ENCODE peak calls at places on chromosomes 3 and 15, in seven cellular contexts. K is CD4-positive, alpha-beta memory T cell; Z is CD4-positive, CD25-positive, alpha-beta regulatory T cell; L is fibroblast of lung; D is heart right ventricle; F is adipocyte; T is upper lobe of right lung. V is an unnamed sample.

GRCh38 chr3:29693863-29694262 is 413.0 kb downstream of the RBMS3 start:
- DNase-seq in K (no peak), Z (no peak), L (peak; percentile 81), D (no peak), F (peak; percentile 82), T (no peak), V (no peak)

GRCh38 chr15:26125664-26126063 is 262.5 kb upstream of the ATP10A start:
- DNase-seq in K (no peak), Z (no peak), L (no peak), D (no peak), F (no peak), T (no peak), V (no peak)

GRCh38 chr15:38707802-38708671 is 143.4 kb upstream of the RASGRP1 start:
- DNase-seq in K (peak; percentile 53), Z (peak; percentile 51), L (peak; percentile 77), D (peak; percentile 13), F (peak; percentile 84), T (no peak), V (no peak)

GRCh38 chr15:95679847-95680582 is 650.5 kb upstream of the NR2F2 start:
- DNase-seq in K (no peak), Z (no peak), L (no peak), D (no peak), F (no peak), T (no peak), V (no peak)

GRCh38 chr15:83844742-83845141 is 190.8 kb downstream of the ADAMTSL3 start:
- DNase-seq in K (no peak), Z (no peak), L (peak; percentile 41), D (no peak), F (no peak), T (no peak), V (no peak)

GRCh38 chr3:10870296-10870695 is 54.3 kb downstream of the SLC6A11 start:
- DNase-seq in K (no peak), Z (no peak), L (no peak), D (no peak), F (no peak), T (no peak), V (no peak)

GRCh38 chr15:35271371-35272043 is 186.4 kb upstream of the NANOGP8 start:
- DNase-seq in K (no peak), Z (no peak), L (peak; percentile 59), D (no peak), F (peak; percentile 31), T (no peak), V (no peak)

GRCh38 chr3:106215047-106215446 is 346.2 kb upstream of the CBLB start:
- DNase-seq in K (no peak), Z (no peak), L (no peak), D (no peak), F (no peak), T (no peak), V (no peak)

GRCh38 chr3:174408310-174408709 is 450.8 kb upstream of the NAALADL2 start:
- DNase-seq in K (no peak), Z (no peak), L (peak; percentile 22), D (no peak), F (peak; percentile 34), T (no peak), V (no peak)

GRCh38 chr3:160038862-160039562 is 50.4 kb downstream of the IL12A start:
- DNase-seq in K (no peak), Z (no peak), L (no peak), D (no peak), F (peak; percentile 51), T (peak; percentile 82), V (no peak)

GRCh38 chr3:103393395-103394186 is 958.8 kb downstream of the ZPLD1 start:
- DNase-seq in K (no peak), Z (no peak), L (peak; percentile 21), D (no peak), F (peak; percentile 42), T (no peak), V (no peak)

GRCh38 chr3:7194081-7194835 is 333.3 kb downstream of the GRM7 start:
- DNase-seq in K (no peak), Z (no peak), L (no peak), D (no peak), F (no peak), T (no peak), V (no peak)

GRCh38 chr3:45123030-45123429 is 23.1 kb downstream of the CDCP1 start:
- DNase-seq in K (no peak), Z (no peak), L (peak; percentile 97), D (no peak), F (peak; percentile 82), T (no peak), V (no peak)
- H3K4me1 ChIP-seq in K (peaks cover 9% of the 10 kb centered on the region), Z (peaks cover 10% of the 10 kb centered on the region), L (peaks cover 44% of the 10 kb centered on the region), D (no peaks in the 10 kb centered on the region), F (peaks cover 30% of the 10 kb centered on the region), T (no peaks in the 10 kb centered on the region), V (peaks cover 39% of the 10 kb centered on the region)

GRCh38 chr3:183264249-183264648 is 11.2 kb downstream of the B3GNT5 start:
- DNase-seq in K (no peak), Z (no peak), L (no peak), D (no peak), F (no peak), T (no peak), V (no peak)
- H3K4me1 ChIP-seq in K (no peaks in the 10 kb centered on the region), Z (no peaks in the 10 kb centered on the region), L (no peaks in the 10 kb centered on the region), D (no peaks in the 10 kb centered on the region), F (peaks cover 36% of the 10 kb centered on the region), T (peaks cover 29% of the 10 kb centered on the region), V (peaks cover 20% of the 10 kb centered on the region)

DNA sequence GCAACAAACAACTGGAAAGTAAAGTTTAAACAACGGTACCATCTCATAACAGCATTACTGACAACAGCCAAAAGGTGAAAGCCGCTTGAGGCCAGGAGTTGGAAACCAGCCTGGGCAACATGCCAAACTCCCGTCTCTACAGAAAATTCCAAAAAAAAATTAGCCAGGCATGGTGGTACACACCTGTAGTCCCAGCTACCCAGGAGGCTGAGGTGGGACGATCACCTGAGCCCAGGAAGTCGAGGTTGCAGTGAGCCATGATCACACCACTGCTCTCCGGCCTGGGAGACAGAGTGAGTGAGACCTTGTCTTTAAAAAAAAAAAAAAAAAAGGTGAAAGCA is 4.4 kb downstream of the TNK2 start:
- DNase-seq in K (no peak), Z (no peak), L (no peak), D (no peak), F (no peak), T (no peak), V (no peak)
- H3K4me1 ChIP-seq in K (peaks cover 77% of the 10 kb centered on the region), Z (peaks cover 62% of the 10 kb centered on the region), L (peaks cover 11% of the 10 kb centered on the region), D (peaks cover 31% of the 10 kb centered on the region), F (peaks cover 23% of the 10 kb centered on the region), T (peaks cover 52% of the 10 kb centered on the region), V (peaks cover 28% of the 10 kb centered on the region)

GRCh38 chr3:171835116-171835515 is 8.0 kb upstream of the TMEM212 start:
- DNase-seq in K (no peak), Z (no peak), L (no peak), D (no peak), F (no peak), T (no peak), V (no peak)
- H3K4me1 ChIP-seq in K (no peaks in the 10 kb centered on the region), Z (no peaks in the 10 kb centered on the region), L (peaks cover 21% of the 10 kb centered on the region), D (peaks cover 36% of the 10 kb centered on the region), F (peaks cover 65% of the 10 kb centered on the region), T (peaks cover 36% of the 10 kb centered on the region), V (peaks cover 76% of the 10 kb centered on the region)

GRCh38 chr15:85579957-85580694 is 199.7 kb downstream of the AKAP13 start:
- DNase-seq in K (no peak), Z (no peak), L (no peak), D (peak; percentile 55), F (no peak), T (peak; percentile 53), V (peak; percentile 35)

GRCh38 chr15:85582719-85583089 is 202.3 kb downstream of the AKAP13 start:
- DNase-seq in K (peak; percentile 76), Z (peak; percentile 72), L (peak; percentile 58), D (peak; percentile 81), F (no peak), T (peak; percentile 60), V (peak; percentile 55)

GRCh38 chr15:85580914-85581313 is 200.5 kb downstream of the AKAP13 start:
- DNase-seq in K (peak; percentile 47), Z (peak; percentile 25), L (no peak), D (no peak), F (no peak), T (peak; percentile 73), V (no peak)

GRCh38 chr15:85582076-85582718 is 201.8 kb downstream of the AKAP13 start:
- DNase-seq in K (peak; percentile 71), Z (peak; percentile 45), L (peak; percentile 53), D (peak; percentile 30), F (no peak), T (peak; percentile 31), V (no peak)

DNA sequence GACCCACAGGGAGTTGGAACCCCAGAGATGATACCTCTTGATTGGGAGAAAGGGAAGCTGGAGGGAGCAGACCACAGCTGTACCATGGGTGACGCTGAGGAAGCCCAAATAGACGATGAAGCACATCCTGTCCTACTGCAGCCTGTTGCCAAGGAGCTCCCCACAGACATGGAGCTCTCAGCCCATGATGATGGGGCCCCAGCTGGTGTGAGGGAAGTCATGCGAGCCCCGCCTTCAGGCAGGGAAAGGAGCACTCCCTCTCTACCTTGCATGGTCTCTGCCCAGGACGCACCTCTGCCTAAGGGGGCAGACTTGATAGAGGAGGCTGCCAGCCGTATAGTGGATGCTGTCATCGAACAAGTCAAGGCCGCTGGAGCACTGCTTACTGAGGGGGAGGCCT is 201.1 kb downstream of the AKAP13 start:
- DNase-seq in K (peak; percentile 70), Z (peak; percentile 49), L (no peak), D (peak; percentile 73), F (no peak), T (peak; percentile 71), V (peak; percentile 71)
- H3K4me1 ChIP-seq in K (peaks cover 72% of the 10 kb centered on the region), Z (peaks cover 66% of the 10 kb centered on the region), L (peaks cover 5% of the 10 kb centered on the region), D (peaks cover 61% of the 10 kb centered on the region), F (peaks cover 70% of the 10 kb centered on the region), T (peaks cover 79% of the 10 kb centered on the region), V (peaks cover 98% of the 10 kb centered on the region)

GRCh38 chr3:98568402-98568801 is 25.0 kb downstream of the CPOX start:
- DNase-seq in K (no peak), Z (peak; percentile 26), L (no peak), D (no peak), F (no peak), T (no peak), V (no peak)
- H3K4me1 ChIP-seq in K (peaks cover 64% of the 10 kb centered on the region), Z (peaks cover 63% of the 10 kb centered on the region), L (peaks cover 3% of the 10 kb centered on the region), D (no peaks in the 10 kb centered on the region), F (peaks cover 4% of the 10 kb centered on the region), T (no peaks in the 10 kb centered on the region), V (no peaks in the 10 kb centered on the region)

GRCh38 chr3:186939536-186939935 is 9.2 kb downstream of the ST6GAL1 start:
- DNase-seq in K (no peak), Z (no peak), L (no peak), D (no peak), F (no peak), T (no peak), V (no peak)
- H3K4me1 ChIP-seq in K (peaks cover 45% of the 10 kb centered on the region), Z (peaks cover 13% of the 10 kb centered on the region), L (no peaks in the 10 kb centered on the region), D (peaks cover 58% of the 10 kb centered on the region), F (no peaks in the 10 kb centered on the region), T (peaks cover 38% of the 10 kb centered on the region), V (peaks cover 74% of the 10 kb centered on the region)

DNA sequence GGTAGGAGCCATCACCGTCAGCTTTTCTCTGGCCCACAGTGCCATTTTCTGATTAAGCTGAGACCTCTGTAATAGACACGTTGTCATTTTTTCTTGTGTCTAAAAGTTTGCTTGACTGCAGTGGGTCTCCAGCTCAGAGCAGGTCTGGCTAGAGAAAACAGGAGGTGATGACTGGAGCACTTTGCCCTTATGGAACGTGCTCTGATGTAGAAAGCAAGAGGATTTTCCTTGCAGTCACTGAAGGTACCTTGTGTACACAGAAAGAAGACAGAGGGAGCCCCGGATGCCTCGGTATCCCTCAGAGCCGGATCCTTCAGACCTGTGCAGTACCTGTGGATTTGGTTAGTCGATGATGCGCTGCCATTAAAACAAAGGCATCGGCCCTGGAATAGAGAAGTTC is 76.2 kb downstream of the IGF1R start:
- DNase-seq in K (no peak), Z (no peak), L (no peak), D (no peak), F (no peak), T (no peak), V (no peak)
- H3K4me1 ChIP-seq in K (no peaks in the 10 kb centered on the region), Z (no peaks in the 10 kb centered on the region), L (peaks cover 17% of the 10 kb centered on the region), D (peaks cover 45% of the 10 kb centered on the region), F (peaks cover 33% of the 10 kb centered on the region), T (peaks cover 25% of the 10 kb centered on the region), V (peaks cover 100% of the 10 kb centered on the region)

V was measured in left ventricle myocardium inferior.